ENCODE peak calls at places on chromosomes 11 and 22, in six cellular contexts. J is cardiac muscle cell, F is coronary artery, L is mammary epithelial cell, P is mesendoderm, B is sigmoid colon. U is an unnamed sample.

GRCh38 chr11:69642913-69643632 is 2.1 kb downstream of the CCND1 start:
- DNase-seq in L (peak), J (peak), B (peak), P (peak), F (peak), U (peak)

GRCh38 chr11:84580338-84580737 is 1046.8 kb downstream of the DLG2 start:
- DNase-seq in L (no peak), B (no peak), P (peak), F (no peak), J (no peak), U (no peak)

GRCh38 chr11:65034423-65034822 is 6.6 kb upstream of the SAC3D1 start:
- DNase-seq in B (no peak), F (no peak), J (no peak), P (no peak), L (no peak), U (no peak)

GRCh38 chr11:61477734-61478148 is 30.8 kb upstream of the LRRC10B start:
- DNase-seq in L (no peak), F (no peak), P (peak), J (peak), B (peak), U (no peak)

GRCh38 chr11:67680701-67681472 is 6.5 kb upstream of the ALDH3B2 start:
- DNase-seq in J (no peak), L (no peak), P (no peak), B (no peak), F (no peak), U (no peak)

GRCh38 chr11:118785362-118785761 is 5.6 kb downstream of the DDX6 start:
- DNase-seq in P (no peak), L (no peak), J (no peak), F (no peak), B (no peak), U (no peak)

GRCh38 chr22:42560381-42560780 is 6.6 kb downstream of the SERHL2 start:
- DNase-seq in F (no peak), J (no peak), P (no peak), L (no peak), B (no peak), U (no peak)

GRCh38 chr22:24159650-24160049 is 21.6 kb upstream of the SUSD2 start:
- DNase-seq in F (no peak), J (no peak), B (no peak), P (no peak), L (no peak), U (no peak)

GRCh38 chr11:113234888-113235287 is 79.5 kb upstream of the TTC12 start:
- DNase-seq in P (no peak), J (no peak), B (no peak), F (no peak), L (no peak), U (no peak)
- H3K27ac ChIP-seq in P (no peak), J (no peak), B (no peak), F (no peak), L (no peak), U (no peak)

DNA sequence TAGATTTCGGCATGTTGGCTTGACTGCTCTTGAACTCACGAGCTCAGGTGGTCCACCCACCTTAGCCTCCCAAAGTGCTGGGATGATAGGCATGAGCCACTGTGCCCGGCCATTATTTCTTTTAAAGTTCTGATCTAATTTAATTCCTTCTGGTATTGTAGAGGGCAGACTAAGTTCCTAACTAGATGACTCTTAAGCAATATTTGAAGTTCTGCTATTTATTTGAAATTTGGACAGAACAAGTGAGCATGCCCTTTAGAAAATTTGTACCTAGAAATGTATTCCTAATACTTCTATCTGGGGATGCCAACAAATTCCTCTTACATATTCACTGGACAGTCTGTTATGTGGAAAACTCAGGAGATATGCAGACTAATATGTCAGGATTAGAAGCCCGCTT is 746.4 kb downstream of the LRRC4C start:
- DNase-seq in B (no peak), J (no peak), L (no peak), P (no peak), F (no peak), U (no peak)
- H3K4me3 ChIP-seq in B (no peak), J (no peak), L (no peak), P (no peak), F (no peak), U (no peak)

GRCh38 chr22:20884454-20884853 is 25.6 kb downstream of the SNAP29 start:
- DNase-seq in L (no peak), J (no peak), B (no peak), F (no peak), P (peak), U (no peak)

GRCh38 chr22:20882855-20883254 is 24.0 kb downstream of the SNAP29 start:
- DNase-seq in L (no peak), B (no peak), J (no peak), P (no peak), F (no peak), U (no peak)

GRCh38 chr22:20887375-20887774 is 28.6 kb downstream of the SNAP29 start:
- DNase-seq in B (no peak), F (no peak), L (peak), J (no peak), P (no peak), U (no peak)

GRCh38 chr22:20885017-20885556 is 26.3 kb downstream of the SNAP29 start:
- DNase-seq in P (no peak), J (no peak), F (no peak), B (no peak), L (no peak), U (no peak)

DNA sequence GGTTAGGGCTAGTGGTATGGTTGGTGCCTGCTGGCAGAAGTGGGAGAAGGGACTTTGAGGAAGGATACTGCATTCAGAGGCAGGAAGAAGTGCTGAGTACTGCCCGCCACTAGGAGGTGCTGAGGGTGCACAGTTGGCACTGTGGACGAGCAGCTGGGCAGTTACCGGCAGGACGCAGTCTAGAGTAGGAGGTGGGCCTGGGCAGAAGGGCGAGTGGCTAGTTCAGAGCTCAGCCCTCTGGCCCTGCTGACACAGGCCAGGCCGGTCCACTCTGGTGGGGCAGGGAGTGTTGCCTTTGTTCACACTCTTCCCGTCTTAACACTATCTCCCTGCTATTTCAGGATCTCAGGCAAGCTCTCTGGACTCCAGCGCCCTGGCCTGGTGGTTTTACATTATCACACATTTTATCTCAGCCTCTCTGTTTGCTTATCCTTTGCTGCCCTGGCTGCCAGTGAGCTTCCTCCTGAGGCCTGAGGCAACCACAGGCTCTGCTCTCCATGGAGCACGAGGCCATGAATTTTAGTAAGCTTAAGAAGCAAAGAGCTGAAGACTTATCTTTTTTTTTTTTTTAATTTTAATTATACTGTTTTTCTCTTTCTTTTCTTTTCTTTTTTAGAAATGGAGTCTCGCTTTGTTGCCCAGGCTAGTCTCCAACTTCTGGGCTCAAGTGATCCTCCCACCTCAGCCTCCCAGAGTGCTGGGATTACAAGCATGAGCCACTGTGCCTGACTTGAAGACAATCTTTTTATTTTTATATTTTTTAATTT is 26.9 kb downstream of the SNAP29 start:
- DNase-seq in B (peak), J (peak), P (peak), F (peak), L (peak), U (peak)
- H3K27ac ChIP-seq in B (peak), J (peak), P (no peak), F (peak), L (peak), U (peak)

DNA sequence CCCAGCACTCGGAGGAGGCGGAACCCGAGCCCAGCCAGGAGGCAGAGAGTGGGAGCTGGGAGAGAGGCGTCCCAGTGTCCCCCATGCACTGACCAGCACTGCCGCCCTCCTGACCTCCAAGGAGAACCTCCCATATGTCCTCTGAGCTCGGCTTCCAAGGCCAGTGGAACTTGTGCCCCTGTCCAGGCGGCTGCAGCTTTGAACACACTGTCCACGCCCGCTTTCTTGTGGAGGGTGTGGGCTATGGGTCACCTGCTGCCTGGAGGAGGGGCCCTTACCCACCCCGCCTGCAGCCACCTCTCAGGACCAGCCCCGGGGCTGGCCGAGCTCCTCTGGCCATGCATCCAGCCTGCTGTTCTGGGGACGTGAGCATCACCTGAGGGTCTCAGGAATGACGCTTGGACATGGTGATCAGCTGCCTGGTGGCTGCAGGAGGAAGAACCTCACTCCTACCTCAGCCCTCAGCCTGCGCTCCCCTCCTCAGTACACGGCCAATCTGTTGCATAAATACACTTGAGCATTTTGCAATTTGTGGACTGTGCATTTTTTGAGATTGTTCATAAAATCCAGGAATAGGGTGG is 22.2 kb upstream of the MUC5B start:
- DNase-seq in J (no peak), F (peak), P (no peak), B (peak), L (no peak), U (peak)
- H3K4me3 ChIP-seq in J (no peak), F (no peak), P (no peak), B (no peak), L (no peak), U (no peak)

DNA sequence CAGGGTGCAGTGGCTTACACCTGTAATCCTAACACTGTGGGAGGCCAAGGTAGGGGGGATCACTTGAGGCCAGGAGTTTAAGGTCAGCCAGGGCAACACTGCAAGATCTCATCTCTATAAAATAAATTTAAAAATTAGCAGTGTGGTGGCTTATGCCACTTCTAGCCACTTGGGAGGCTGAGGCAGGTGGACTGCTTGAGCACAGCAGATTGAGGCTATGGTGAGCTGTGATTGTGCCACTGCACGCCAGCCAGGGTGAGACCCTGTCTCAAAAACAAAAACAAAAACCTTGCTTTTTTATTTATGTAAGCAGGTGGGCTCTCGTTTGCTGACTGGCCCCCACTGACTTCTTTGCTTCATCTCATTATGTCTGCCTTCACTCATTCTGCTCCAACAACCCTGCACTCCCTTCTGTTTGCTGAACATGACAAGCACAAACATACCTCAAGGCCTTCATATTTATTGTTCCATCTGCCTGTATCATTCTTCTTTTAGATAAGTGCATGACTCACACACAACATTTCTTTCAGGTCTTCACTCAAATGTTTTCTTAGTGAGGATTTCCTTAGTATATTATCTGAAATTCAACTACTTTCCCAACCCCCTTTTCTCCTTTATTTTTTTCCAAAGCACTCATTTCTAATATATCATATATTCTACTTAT is 32.4 kb upstream of the CLNS1A start:
- DNase-seq in J (no peak), L (no peak), B (no peak), P (no peak), F (no peak), U (no peak)
- H3K27ac ChIP-seq in J (no peak), L (no peak), B (no peak), P (no peak), F (no peak), U (no peak)

GRCh38 chr11:116071241-116071640 is 567.0 kb upstream of the CADM1 start:
- DNase-seq in L (no peak), F (no peak), P (no peak), B (no peak), J (no peak), U (no peak)
- H3K4me3 ChIP-seq in L (no peak), F (no peak), P (no peak), B (no peak), J (no peak), U (no peak)

DNA sequence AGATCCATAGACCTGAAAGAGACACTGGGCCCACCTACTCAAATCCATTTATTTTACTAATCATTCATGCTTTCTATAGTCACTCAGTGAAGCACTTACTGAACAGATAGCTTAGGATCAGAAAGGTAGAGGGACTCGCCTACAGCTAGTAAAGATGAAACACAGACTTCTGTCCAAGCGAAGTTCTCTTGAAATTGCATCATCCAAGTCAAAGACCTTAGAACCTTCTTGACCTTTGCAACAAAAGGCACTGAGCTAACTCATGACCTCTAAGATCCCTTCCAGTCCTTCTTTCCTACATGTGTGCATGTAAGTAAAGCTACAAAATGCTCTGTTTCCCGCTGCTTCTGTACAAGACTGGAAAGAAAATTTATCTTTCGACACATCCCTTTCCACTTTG is 377.6 kb downstream of the LARGE1 start:
- DNase-seq in P (no peak), B (no peak), L (no peak), F (no peak), J (no peak), U (no peak)
- H3K27ac ChIP-seq in P (no peak), B (no peak), L (no peak), F (no peak), J (no peak), U (no peak)

U was measured in lower lobe of right lung.